ENCODE peak calls at places on chromosomes 7 and 10, in four cellular contexts. One of them, this sample, is unnamed.

GRCh38 chr7:83681200-83681599 is 32.3 kb upstream of the SEMA3E start:
- DNase-seq in amniotic stem cell: no peak
- DNase-seq in HT-29: no peak
- DNase-seq in Calu3: no peak
- DNase-seq in this sample: no peak

GRCh38 chr10:33901166-33901565 is 566.7 kb upstream of the NRP1 start:
- DNase-seq in amniotic stem cell: peak; percentile 25
- DNase-seq in HT-29: no peak
- DNase-seq in Calu3: no peak
- DNase-seq in this sample: peak; percentile 92

GRCh38 chr10:23976285-23976684 is 232.7 kb upstream of the KIAA1217 start:
- DNase-seq in Calu3: no peak
- DNase-seq in amniotic stem cell: no peak
- DNase-seq in HT-29: no peak
- DNase-seq in this sample: no peak

GRCh38 chr10:80443531-80443974 is 10.6 kb upstream of the TSPAN14 start:
- DNase-seq in Calu3: peak; percentile 35
- DNase-seq in HT-29: peak; percentile 53
- DNase-seq in amniotic stem cell: no peak
- DNase-seq in this sample: no peak

GRCh38 chr10:132459252-132460028 is 62.4 kb downstream of the PWWP2B start:
- DNase-seq in Calu3: no peak
- DNase-seq in amniotic stem cell: no peak
- DNase-seq in HT-29: peak; percentile 59
- DNase-seq in this sample: no peak

GRCh38 chr10:11593612-11594011 is 17.8 kb downstream of the USP6NL start:
- DNase-seq in Calu3: no peak
- DNase-seq in amniotic stem cell: no peak
- DNase-seq in HT-29: no peak
- DNase-seq in this sample: no peak

GRCh38 chr10:97755718-97756117 is 16.1 kb downstream of the SFRP5 start:
- DNase-seq in HT-29: no peak
- DNase-seq in amniotic stem cell: no peak
- DNase-seq in Calu3: no peak
- DNase-seq in this sample: no peak

GRCh38 chr7:24725554-24726260 is 31.6 kb downstream of the GSDME start:
- DNase-seq in amniotic stem cell: no peak
- DNase-seq in HT-29: no peak
- DNase-seq in Calu3: no peak
- DNase-seq in this sample: no peak

GRCh38 chr10:22619111-22619510 is 95.3 kb downstream of the PIP4K2A start:
- DNase-seq in Calu3: no peak
- DNase-seq in HT-29: no peak
- DNase-seq in amniotic stem cell: no peak
- DNase-seq in this sample: no peak

GRCh38 chr7:16836481-16836880 is 31.7 kb upstream of the AGR2 start:
- DNase-seq in Calu3: no peak
- DNase-seq in HT-29: no peak
- DNase-seq in amniotic stem cell: no peak
- DNase-seq in this sample: peak; percentile 4